ENCODE peak calls at places on chromosomes 12 and 14, in seven cellular contexts. J, G, T, Q, Z, P and X are unnamed samples.

GRCh38 chr14:69260246-69260978 is 454 bp downstream of the GALNT16 start:
- DNase-seq in Z (no peak), J (peak; percentile 13), G (no peak), T (no peak), P (peak; percentile 78), Q (peak; percentile 30), X (no peak)

GRCh38 chr12:76713986-76714385 is 49.9 kb upstream of the ZDHHC17 start:
- DNase-seq in P (no peak), G (no peak), Z (no peak), Q (no peak), J (no peak), T (no peak), X (no peak)

GRCh38 chr12:81998761-81999378 is 239.7 kb upstream of the PPFIA2 start:
- DNase-seq in Q (peak; percentile 11), T (no peak), G (no peak), Z (no peak), P (no peak), J (peak; percentile 32), X (no peak)

GRCh38 chr14:74691456-74691855 is 21.4 kb downstream of the AREL1 start:
- DNase-seq in G (no peak), T (no peak), Z (no peak), Q (no peak), J (no peak), P (no peak), X (no peak)

GRCh38 chr12:25655702-25656101 is 102.6 kb upstream of the LMNTD1 start:
- DNase-seq in G (no peak), Z (peak; percentile 74), Q (no peak), P (no peak), T (no peak), J (peak; percentile 25), X (no peak)

GRCh38 chr12:99911076-99911475 is 73.7 kb downstream of the ANKS1B start:
- DNase-seq in Z (peak; percentile 91), G (peak; percentile 6), Q (no peak), P (no peak), J (peak; percentile 54), T (no peak), X (no peak)

GRCh38 chr14:71004481-71004880 is 97.2 kb downstream of the PCNX1 start:
- DNase-seq in P (no peak), T (no peak), Z (no peak), G (no peak), J (no peak), Q (no peak), X (no peak)

GRCh38 chr14:36129181-36129580 is 47.3 kb downstream of the PTCSC3 start:
- DNase-seq in P (no peak), J (peak; percentile 56), G (no peak), Q (no peak), Z (peak; percentile 66), T (no peak), X (no peak)

GRCh38 chr12:110661337-110661972 is 27.5 kb downstream of the HVCN1 start:
- DNase-seq in G (peak; percentile 30), P (no peak), Q (no peak), J (no peak), Z (no peak), T (peak; percentile 66), X (no peak)

GRCh38 chr12:4423528-4424195 is 22.0 kb downstream of the FGF6 start:
- DNase-seq in Z (no peak), T (no peak), Q (no peak), P (no peak), G (peak; percentile 18), J (no peak), X (no peak)

GRCh38 chr14:101125719-101126375 is 222.3 kb upstream of the RTL1 start:
- DNase-seq in J (no peak), T (no peak), P (no peak), Q (no peak), Z (no peak), G (no peak), X (no peak)

GRCh38 chr12:48135027-48135426 is 15.9 kb downstream of the PFKM start:
- DNase-seq in J (no peak), Q (no peak), Z (no peak), P (no peak), G (no peak), T (no peak), X (no peak)

GRCh38 chr12:75960086-75960910 is 71.3 kb downstream of the PHLDA1 start:
- DNase-seq in P (no peak), Z (no peak), Q (no peak), T (peak; percentile 39), J (no peak), G (peak; percentile 69), X (no peak)

GRCh38 chr14:30214014-30214413 is 286.4 kb upstream of the PRKD1 start:
- DNase-seq in G (no peak), Z (peak; percentile 12), P (no peak), Q (no peak), J (peak; percentile 59), T (no peak), X (no peak)

GRCh38 chr14:30214456-30215090 is 286.9 kb upstream of the PRKD1 start:
- DNase-seq in G (peak; percentile 16), J (peak; percentile 55), P (peak; percentile 3), Q (peak; percentile 72), T (no peak), Z (peak; percentile 74), X (no peak)

GRCh38 chr14:30209136-30209535 is 281.5 kb upstream of the PRKD1 start:
- DNase-seq in J (no peak), P (no peak), Q (no peak), T (no peak), Z (no peak), G (no peak), X (no peak)

GRCh38 chr14:30210630-30211029 is 283.0 kb upstream of the PRKD1 start:
- DNase-seq in P (no peak), J (peak; percentile 39), T (no peak), Z (peak; percentile 19), G (no peak), Q (no peak), X (no peak)

DNA sequence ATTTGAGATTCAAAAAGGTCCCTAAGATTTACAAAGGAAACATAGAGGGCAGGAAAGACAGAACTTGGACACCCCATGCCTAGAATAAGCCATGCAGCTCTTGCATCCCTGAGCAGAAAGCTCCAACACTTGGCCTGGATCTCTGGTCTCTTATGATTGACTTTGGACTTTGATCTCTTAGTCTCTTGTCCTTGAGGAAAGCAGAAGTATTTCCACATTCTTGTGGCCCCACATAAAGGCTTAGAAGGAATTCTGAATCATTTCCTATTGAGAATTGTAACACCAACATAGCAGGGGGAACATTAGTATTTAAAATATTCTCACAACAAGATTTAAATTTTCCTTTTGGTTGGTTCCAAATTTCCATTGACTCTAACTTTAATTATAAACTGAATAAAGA is 283.7 kb upstream of the PRKD1 start:
- DNase-seq in T (no peak), Q (no peak), P (no peak), G (no peak), J (no peak), Z (no peak), X (no peak)
- H3K36me3 ChIP-seq in T (no peaks in the 10 kb centered on the region), Q (no peaks in the 10 kb centered on the region), P (no peaks in the 10 kb centered on the region), G (no peaks in the 10 kb centered on the region), J (no peaks in the 10 kb centered on the region), Z (no peaks in the 10 kb centered on the region), X (no peaks in the 10 kb centered on the region)

DNA sequence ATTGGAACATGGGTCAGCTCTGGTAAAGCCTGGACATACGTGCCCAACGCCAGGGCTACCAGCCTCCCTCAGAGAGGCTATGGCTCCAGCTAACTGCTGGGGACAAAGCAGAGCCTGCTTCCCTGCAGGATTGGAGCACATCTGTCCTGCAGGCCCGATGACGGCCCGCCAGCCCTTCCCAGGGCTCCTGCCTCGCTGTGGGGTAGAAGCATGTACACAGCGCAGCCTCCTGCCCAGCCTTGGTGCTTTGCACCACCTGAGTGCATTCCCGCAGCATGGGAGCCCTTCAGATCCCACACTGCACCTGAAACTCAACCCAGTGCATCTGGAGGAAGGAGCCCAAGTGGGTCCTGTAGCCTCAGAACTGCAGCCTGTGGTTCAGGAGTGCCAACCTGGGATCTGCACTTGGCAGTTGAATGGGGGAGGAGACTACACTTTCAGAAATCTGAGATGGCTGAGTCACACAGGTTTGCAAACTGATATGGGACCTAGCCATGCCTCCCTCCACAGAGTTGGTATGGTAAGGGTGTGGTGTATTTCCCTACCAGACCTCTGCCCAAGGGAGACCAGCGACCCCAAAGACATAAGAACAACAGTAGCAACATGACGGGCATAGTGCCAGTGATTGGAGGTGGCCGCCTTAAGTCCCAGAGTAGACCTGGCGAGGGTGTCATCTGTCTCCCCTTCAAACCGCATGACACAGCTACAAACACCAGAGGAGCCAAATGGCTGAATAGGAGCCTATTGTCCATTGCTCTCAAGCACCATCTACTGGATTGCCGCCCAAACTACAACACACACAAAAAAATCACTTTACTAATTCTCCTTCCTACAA is 273.9 kb upstream of the MIS18BP1 start:
- DNase-seq in G (peak; percentile 35), P (peak; percentile 21), Z (peak; percentile 74), J (peak; percentile 45), T (no peak), Q (peak; percentile 67), X (no peak)
- TF ChIP-seq CTCF in G (peak; percentile 11), P (peak; percentile 56), Z (peak; percentile 82), J (peak; percentile 70), T (peak; percentile 22), Q (peak; percentile 77), X (peak; percentile 35)

GRCh38 chr12:55723516-55724225 is 3.5 kb downstream of the RDH5 start:
- DNase-seq in P (no peak), J (no peak), T (peak; percentile 23), Q (no peak), G (no peak), Z (no peak), X (no peak)
- H3K36me3 ChIP-seq in P (peaks cover 37% of the 10 kb centered on the region), J (peaks cover 13% of the 10 kb centered on the region), T (no peaks in the 10 kb centered on the region), Q (peaks cover 37% of the 10 kb centered on the region), G (no peaks in the 10 kb centered on the region), Z (peaks cover 27% of the 10 kb centered on the region), X (peaks cover 17% of the 10 kb centered on the region)

GRCh38 chr12:131754184-131754583 is 43.3 kb downstream of the SFSWAP start:
- DNase-seq in J (no peak), G (no peak), T (no peak), Z (no peak), P (no peak), Q (no peak), X (no peak)

GRCh38 chr12:131756441-131756840 is 45.6 kb downstream of the SFSWAP start:
- DNase-seq in G (no peak), T (no peak), Q (no peak), J (no peak), Z (no peak), P (no peak), X (no peak)

GRCh38 chr12:131757111-131757510 is 46.2 kb downstream of the SFSWAP start:
- DNase-seq in Z (no peak), Q (no peak), P (no peak), T (no peak), G (no peak), J (no peak), X (no peak)

GRCh38 chr12:131753757-131754156 is 42.9 kb downstream of the SFSWAP start:
- DNase-seq in Z (no peak), J (no peak), T (no peak), G (no peak), P (no peak), Q (no peak), X (no peak)

DNA sequence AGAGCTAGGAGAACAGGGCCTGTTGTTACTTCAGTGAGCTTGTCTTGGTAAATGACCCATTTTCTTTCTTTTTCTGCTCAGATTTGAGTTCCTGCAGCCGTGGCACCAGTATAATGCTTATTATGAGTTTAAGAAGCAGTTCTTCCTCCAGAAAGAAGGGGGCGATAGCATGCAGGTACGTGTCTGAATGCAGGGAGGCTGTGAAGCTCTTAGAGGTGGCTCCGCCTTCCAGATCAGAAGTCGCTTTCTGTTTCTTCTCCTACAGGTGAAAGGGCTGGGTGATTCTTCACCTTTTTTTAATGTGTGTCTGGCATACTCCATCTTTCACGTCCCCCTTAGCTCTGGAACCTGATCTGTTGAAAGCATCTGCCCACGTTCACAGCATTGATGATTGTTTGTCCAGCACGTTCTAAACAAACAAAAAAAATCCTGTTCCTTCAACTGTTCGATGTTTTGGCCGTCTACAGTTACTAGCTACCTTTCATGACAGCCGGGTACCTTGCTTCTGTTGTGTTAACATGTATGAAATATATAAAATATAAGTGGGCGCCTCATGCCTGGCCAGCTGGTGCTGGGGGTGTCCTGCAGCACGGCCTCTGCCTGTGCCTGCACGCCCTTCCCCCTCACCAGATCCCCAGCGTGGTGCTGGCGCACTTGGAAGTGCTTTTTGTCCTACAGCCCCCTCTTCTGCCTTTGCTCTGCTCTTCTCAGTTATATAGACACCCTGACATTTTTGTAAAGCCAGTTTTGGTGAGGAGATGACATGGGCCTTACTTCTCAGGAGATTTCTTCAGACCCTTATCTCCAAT is 44.6 kb downstream of the SFSWAP start:
- DNase-seq in Z (peak; percentile 61), G (no peak), J (no peak), Q (peak; percentile 68), P (peak; percentile 54), T (no peak), X (no peak)
- TF ChIP-seq CTCF in Z (peak; percentile 78), G (no peak), J (peak; percentile 31), Q (peak; percentile 71), P (peak; percentile 43), T (no peak), X (no peak)